ENCODE peak calls at places on chromosomes 11 and 22, in five cellular contexts. J, V, N, M and Q are unnamed samples.

GRCh38 chr11:23956586-23956985 is 540.3 kb upstream of the LUZP2 start:
- DNase-seq in M (no peak), V (no peak), N (no peak), J (no peak), Q (no peak)

GRCh38 chr11:43830928-43831440 is 49.6 kb upstream of the ALKBH3 start:
- DNase-seq in M (peak), V (peak), N (no peak), J (peak), Q (no peak)

GRCh38 chr22:32818446-32819115 is 17.1 kb downstream of the TIMP3 start:
- DNase-seq in V (no peak), J (no peak), M (no peak), N (no peak), Q (no peak)

GRCh38 chr22:50269573-50270301 is 443 bp downstream of the MAPK11 start:
- DNase-seq in J (no peak), V (no peak), N (no peak), M (peak), Q (no peak)

GRCh38 chr22:43476341-43476740 is 64.5 kb downstream of the MPPED1 start:
- DNase-seq in N (no peak), V (no peak), M (no peak), J (no peak), Q (no peak)

GRCh38 chr22:32794449-32795213 is 6.9 kb upstream of the TIMP3 start:
- DNase-seq in J (no peak), M (no peak), V (no peak), N (no peak), Q (no peak)

GRCh38 chr22:45451988-45452387 is 38.5 kb downstream of the RIBC2 start:
- DNase-seq in V (no peak), N (no peak), M (no peak), J (no peak), Q (no peak)

GRCh38 chr11:1943576-1943975 is 3.6 kb upstream of the MRPL23 start:
- DNase-seq in J (no peak), V (no peak), N (peak), M (no peak), Q (no peak)

GRCh38 chr11:108538022-108538424 is 39.8 kb upstream of the POGLUT3 start:
- DNase-seq in N (no peak), J (no peak), M (no peak), V (no peak), Q (no peak)

GRCh38 chr11:118437736-118438125 is 1.4 kb downstream of the KMT2A start:
- DNase-seq in N (no peak), V (no peak), J (no peak), M (peak), Q (peak)

GRCh38 chr11:111285205-111286079 is 12.9 kb upstream of the POU2AF3 start:
- DNase-seq in V (no peak), J (no peak), N (no peak), M (no peak), Q (no peak)

GRCh38 chr22:17922925-17923898 is 101.1 kb downstream of the MICAL3 start:
- DNase-seq in V (peak), N (no peak), M (no peak), J (no peak), Q (no peak)

GRCh38 chr22:44484618-44485017 is 13.4 kb downstream of the RTL6 start:
- DNase-seq in N (no peak), J (no peak), M (no peak), V (no peak), Q (no peak)

GRCh38 chr11:93099811-93100210 is 98.0 kb downstream of the SLC36A4 start:
- DNase-seq in J (no peak), N (no peak), V (peak), M (no peak), Q (no peak)

GRCh38 chr11:111422494-111423249 is 43.6 kb upstream of the POU2AF1 start:
- DNase-seq in M (peak), N (no peak), V (peak), J (no peak), Q (peak)

GRCh38 chr11:27217948-27218410 is 145.0 kb downstream of the CCDC34 start:
- DNase-seq in J (no peak), V (no peak), M (no peak), N (no peak), Q (no peak)

GRCh38 chr22:31952094-31952401 is 7.7 kb downstream of the YWHAH start:
- DNase-seq in J (no peak), N (no peak), V (no peak), M (no peak), Q (no peak)

GRCh38 chr11:12769834-12770345 is 95.7 kb downstream of the TEAD1 start:
- DNase-seq in M (no peak), J (peak), V (peak), N (no peak), Q (no peak)

GRCh38 chr11:86245369-86246292 is 1.1 kb downstream of the EED start:
- DNase-seq in N (no peak), J (no peak), V (no peak), M (peak), Q (peak)

GRCh38 chr11:76808158-76808557 is 25.0 kb downstream of the TSKU start:
- DNase-seq in N (no peak), J (no peak), M (peak), V (no peak), Q (no peak)

GRCh38 chr11:27777013-27777412 is 76.8 kb upstream of the BDNF start:
- DNase-seq in J (no peak), M (no peak), N (no peak), V (no peak), Q (no peak)

GRCh38 chr11:27420722-27421572 is 51.6 kb downstream of the LGR4 start:
- DNase-seq in J (no peak), N (no peak), M (no peak), V (no peak), Q (no peak)

GRCh38 chr11:1140642-1141490 is 16.9 kb upstream of the MUC5AC start:
- DNase-seq in N (no peak), J (no peak), V (no peak), M (peak), Q (no peak)

GRCh38 chr22:31346255-31346732 is at the start of gene PATZ1:
- DNase-seq in V (peak), J (no peak), N (peak), M (no peak), Q (peak)